ENCODE peak calls at places on chromosome 15, in nine cellular contexts. T is substantia nigra, B is foreskin melanocyte, U is PC-3, Q is HuH-7.5, I is NCI-H774, Y is HFFc6, N is AG08396, V is activated B cell treated with CpG ODN at 0.5 μM for 24 hours. W is an unnamed sample.
A peak's percentile ranks its signal among the peaks of the same experiment; 100 is the strongest.

GRCh38 chr15:34360298-34360697 is 6.7 kb downstream of the LPCAT4 start:
- DNase-seq in T (no peak), B (no peak), U (peak; percentile 98), Q (peak; percentile 22), I (no peak), Y (peak; percentile 30), N (peak; percentile 27), V (no peak), W (no peak)

GRCh38 chr15:84981711-84982300 is at the start of gene PDE8A:
- DNase-seq in T (peak; percentile 39), B (no peak), U (peak; percentile 40), Q (peak; percentile 62), I (peak; percentile 41), Y (peak; percentile 36), N (peak; percentile 78), V (peak; percentile 58), W (no peak)

GRCh38 chr15:42364529-42364928 is 5.2 kb downstream of the CAPN3 start:
- DNase-seq in T (peak; percentile 7), B (no peak), U (no peak), Q (no peak), I (peak; percentile 1), Y (no peak), N (no peak), V (no peak), W (no peak)

GRCh38 chr15:65096481-65097385 is 18.3 kb downstream of the UBAP1L start:
- DNase-seq in T (no peak), B (no peak), U (no peak), Q (no peak), I (no peak), Y (no peak), N (no peak), V (no peak), W (peak; percentile 53)

GRCh38 chr15:50181983-50182232 is at the start of gene SLC27A2:
- DNase-seq in T (no peak), B (no peak), U (peak; percentile 53), Q (peak; percentile 70), I (peak; percentile 54), Y (no peak), N (no peak), V (no peak), W (no peak)

GRCh38 chr15:99449514-99449913 is 116.3 kb upstream of the MEF2A start:
- DNase-seq in T (no peak), B (no peak), U (no peak), Q (no peak), I (no peak), Y (no peak), N (no peak), V (no peak), W (no peak)

GRCh38 chr15:64137226-64137833 is 14.2 kb upstream of the SNX22 start:
- DNase-seq in T (peak; percentile 58), B (no peak), U (no peak), Q (no peak), I (no peak), Y (no peak), N (no peak), V (no peak), W (no peak)

GRCh38 chr15:70242962-70243685 is 145.4 kb upstream of the TLE3 start:
- DNase-seq in T (no peak), B (no peak), U (no peak), Q (no peak), I (no peak), Y (no peak), N (no peak), V (no peak), W (peak; percentile 63)

GRCh38 chr15:51094606-51095569 is at the start of gene TNFAIP8L3:
- DNase-seq in T (no peak), B (no peak), U (no peak), Q (peak; percentile 58), I (peak; percentile 27), Y (no peak), N (peak; percentile 73), V (no peak), W (no peak)

GRCh38 chr15:87716422-87716821 is 540.1 kb downstream of the NTRK3 start:
- DNase-seq in T (no peak), B (no peak), U (no peak), Q (no peak), I (no peak), Y (no peak), N (no peak), V (no peak), W (no peak)

GRCh38 chr15:79185199-79185598 is 94.6 kb upstream of the RASGRF1 start:
- DNase-seq in T (no peak), B (no peak), U (no peak), Q (no peak), I (no peak), Y (no peak), N (no peak), V (no peak), W (peak; percentile 56)

GRCh38 chr15:33310481-33311311 is at the start of gene RYR3:
- DNase-seq in T (no peak), B (no peak), U (no peak), Q (no peak), I (peak; percentile 50), Y (no peak), N (no peak), V (no peak), W (no peak)

GRCh38 chr15:74954515-74954914 is 2.1 kb downstream of the RPP25 start:
- DNase-seq in T (no peak), B (no peak), U (no peak), Q (no peak), I (no peak), Y (no peak), N (peak; percentile 48), V (no peak), W (no peak)

GRCh38 chr15:70419046-70419445 is 321.3 kb upstream of the TLE3 start:
- DNase-seq in T (no peak), B (no peak), U (no peak), Q (no peak), I (no peak), Y (no peak), N (no peak), V (no peak), W (no peak)

GRCh38 chr15:48975713-48976419 is 12.1 kb upstream of the SHC4 start:
- DNase-seq in T (peak; percentile 94), B (peak; percentile 100), U (peak; percentile 84), Q (peak; percentile 55), I (peak; percentile 83), Y (peak; percentile 60), N (peak; percentile 88), V (peak; percentile 73), W (peak; percentile 81)

GRCh38 chr15:89127054-89127702 is 38.9 kb downstream of the ABHD2 start:
- DNase-seq in T (no peak), B (no peak), U (peak; percentile 69), Q (no peak), I (no peak), Y (no peak), N (no peak), V (no peak), W (peak; percentile 57)

GRCh38 chr15:46921906-46922305 is 795.4 kb upstream of the SEMA6D start:
- DNase-seq in T (no peak), B (no peak), U (no peak), Q (no peak), I (no peak), Y (no peak), N (no peak), V (no peak), W (no peak)

GRCh38 chr15:59255647-59256380 is 49.2 kb downstream of the LDHAL6B start:
- DNase-seq in T (no peak), B (no peak), U (peak; percentile 45), Q (no peak), I (no peak), Y (no peak), N (no peak), V (no peak), W (no peak)

W was measured in RWPE2.